ENCODE peak calls at places on chromosome 20, in five cellular contexts. Y is right atrium auricular region; N is pancreas; B is heart right ventricle; V is CD8-positive, alpha-beta T cell. T is an unnamed sample.

GRCh38 chr20:22536141-22536828 is 48.1 kb downstream of the FOXA2 start:
- DNase-seq in N (no peak), B (no peak), Y (no peak), V (no peak), T (no peak)

GRCh38 chr20:23492292-23492691 is 1.4 kb downstream of the CST8 start:
- DNase-seq in Y (no peak), V (no peak), N (no peak), B (no peak), T (no peak)

GRCh38 chr20:11051146-11051545 is 377.3 kb upstream of the JAG1 start:
- DNase-seq in B (no peak), N (no peak), V (no peak), Y (no peak), T (no peak)

GRCh38 chr20:10090588-10091166 is 55.9 kb downstream of the ANKEF1 start:
- DNase-seq in B (peak), V (no peak), N (peak), Y (no peak), T (peak)

GRCh38 chr20:12152996-12153395 is 235.3 kb downstream of the BTBD3 start:
- DNase-seq in V (no peak), B (no peak), N (no peak), Y (no peak), T (no peak)

GRCh38 chr20:22577515-22578220 is 6.7 kb downstream of the FOXA2 start:
- DNase-seq in N (peak), V (no peak), B (no peak), Y (no peak), T (no peak)

GRCh38 chr20:8116067-8116811 is 15.8 kb upstream of the PLCB1 start:
- DNase-seq in N (no peak), Y (no peak), V (no peak), B (no peak), T (no peak)

GRCh38 chr20:55174635-55175034 is 699.2 kb downstream of the DOK5 start:
- DNase-seq in B (no peak), V (no peak), Y (no peak), N (no peak), T (no peak)

GRCh38 chr20:20406306-20406705 is 38.4 kb downstream of the INSM1 start:
- DNase-seq in Y (no peak), V (no peak), B (no peak), N (no peak), T (no peak)

GRCh38 chr20:47847882-47848485 is 62.7 kb upstream of the SULF2 start:
- DNase-seq in V (no peak), N (no peak), Y (no peak), B (no peak), T (no peak)

GRCh38 chr20:44133424-44133823 is 53.6 kb downstream of the JPH2 start:
- DNase-seq in Y (no peak), N (no peak), V (no peak), B (no peak), T (no peak)

GRCh38 chr20:63957690-63958441 is 1.6 kb upstream of the UCKL1 start:
- DNase-seq in N (peak), V (no peak), Y (no peak), B (no peak), T (no peak)

GRCh38 chr20:54197621-54198604 is 10.0 kb upstream of the PFDN4 start:
- DNase-seq in V (no peak), Y (no peak), N (no peak), B (no peak), T (no peak)

GRCh38 chr20:7155794-7156193 is 388.3 kb downstream of the BMP2 start:
- DNase-seq in V (no peak), B (no peak), N (no peak), Y (no peak), T (no peak)

GRCh38 chr20:4805663-4806449 is 84.1 kb downstream of the PRND start:
- DNase-seq in Y (no peak), B (no peak), N (no peak), V (no peak), T (no peak)
- H3K27ac ChIP-seq in Y (no peak), B (peak), N (no peak), V (no peak), T (no peak)

DNA sequence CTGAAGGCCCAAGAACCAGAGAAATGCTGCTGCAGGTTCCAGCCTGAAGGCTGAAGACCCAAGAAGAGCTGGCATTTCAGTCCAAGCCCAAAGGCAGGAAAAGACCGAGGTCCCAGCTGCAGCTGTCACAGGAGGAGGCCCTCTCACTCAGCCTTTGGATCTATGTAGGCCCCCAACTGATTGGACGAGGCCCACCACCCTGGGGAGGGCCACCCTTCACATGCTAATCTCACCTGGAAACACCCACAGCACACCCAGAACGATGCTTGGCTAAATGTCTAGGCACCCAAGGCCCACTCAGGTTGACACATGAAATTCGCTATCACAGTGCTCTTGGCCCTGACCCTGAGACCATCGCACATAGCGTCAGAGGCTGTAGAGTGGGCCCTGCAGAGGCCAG is 6.8 kb downstream of the SLCO4A1 start:
- DNase-seq in N (no peak), B (no peak), Y (no peak), V (no peak), T (no peak)
- H3K27ac ChIP-seq in N (no peak), B (no peak), Y (no peak), V (no peak), T (no peak)

DNA sequence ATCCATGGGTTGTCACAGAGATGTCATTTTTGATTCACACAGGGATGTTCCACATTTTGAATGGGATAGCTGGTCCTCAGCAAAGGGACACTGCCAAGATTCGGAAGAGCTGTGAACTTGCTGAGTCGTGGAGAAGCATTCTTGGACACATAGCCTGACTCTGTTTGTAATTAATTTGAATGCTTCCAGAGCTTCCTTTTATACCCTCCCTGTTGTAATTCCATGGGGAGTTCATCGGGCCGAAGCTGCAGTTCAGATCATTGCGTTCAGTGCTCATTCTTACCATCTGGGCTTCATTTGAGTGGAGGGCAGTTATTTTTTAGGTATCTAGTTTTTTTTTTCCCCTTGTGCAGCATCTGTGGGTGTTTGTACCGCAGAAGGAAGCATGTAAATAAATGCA is 126.5 kb downstream of the SLC24A3 start:
- DNase-seq in Y (no peak), N (no peak), V (no peak), B (no peak), T (no peak)
- H3K27ac ChIP-seq in Y (no peak), N (no peak), V (no peak), B (no peak), T (no peak)

GRCh38 chr20:58306421-58307261 is 2.9 kb upstream of the RAB22A start:
- DNase-seq in B (peak), V (peak), N (no peak), Y (no peak), T (no peak)

GRCh38 chr20:58308680-58309527 is 611 bp upstream of the RAB22A start:
- DNase-seq in B (peak), V (peak), N (peak), Y (peak), T (no peak)

GRCh38 chr20:58309607-58310290 is at the start of gene RAB22A:
- DNase-seq in V (peak), Y (peak), N (peak), B (peak), T (peak)

GRCh38 chr20:58308290-58308679 is 1.2 kb upstream of the RAB22A start:
- DNase-seq in V (no peak), N (no peak), Y (no peak), B (no peak), T (no peak)

DNA sequence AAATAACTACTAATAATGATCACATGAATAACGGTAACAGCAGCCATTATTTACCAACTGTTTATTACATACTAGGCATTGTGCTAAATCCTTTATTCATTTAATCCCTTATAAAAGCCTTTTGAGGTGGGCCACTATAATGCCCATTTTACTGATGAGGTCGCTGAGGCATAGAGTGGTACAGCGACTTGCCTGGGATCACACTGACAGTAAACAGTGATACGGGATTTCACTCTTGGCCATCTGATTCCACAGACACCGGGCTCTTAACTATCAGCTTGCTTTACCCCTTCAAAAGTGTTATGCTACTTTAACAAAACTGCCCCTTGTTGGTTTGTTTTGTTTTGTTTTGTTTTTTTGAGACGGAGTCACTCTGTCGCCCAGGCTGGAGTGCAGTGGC is 2.2 kb upstream of the RAB22A start:
- DNase-seq in B (no peak), N (no peak), V (no peak), Y (no peak), T (no peak)
- H3K27ac ChIP-seq in B (peak), N (no peak), V (peak), Y (no peak), T (no peak)

GRCh38 chr20:17969276-17969883 is 562 bp downstream of the MGME1 start:
- DNase-seq in Y (no peak), B (peak), N (peak), V (no peak), T (no peak)

GRCh38 chr20:17972121-17972520 is 3.3 kb downstream of the MGME1 start:
- DNase-seq in V (no peak), Y (no peak), B (no peak), N (no peak), T (no peak)

GRCh38 chr20:17969884-17970409 is 1.1 kb downstream of the MGME1 start:
- DNase-seq in N (no peak), V (peak), Y (no peak), B (peak), T (no peak)

GRCh38 chr20:17968366-17969275 is at the start of the genes MGME1 and SNX5:
- DNase-seq in Y (peak), V (peak), B (peak), N (peak), T (peak)

DNA sequence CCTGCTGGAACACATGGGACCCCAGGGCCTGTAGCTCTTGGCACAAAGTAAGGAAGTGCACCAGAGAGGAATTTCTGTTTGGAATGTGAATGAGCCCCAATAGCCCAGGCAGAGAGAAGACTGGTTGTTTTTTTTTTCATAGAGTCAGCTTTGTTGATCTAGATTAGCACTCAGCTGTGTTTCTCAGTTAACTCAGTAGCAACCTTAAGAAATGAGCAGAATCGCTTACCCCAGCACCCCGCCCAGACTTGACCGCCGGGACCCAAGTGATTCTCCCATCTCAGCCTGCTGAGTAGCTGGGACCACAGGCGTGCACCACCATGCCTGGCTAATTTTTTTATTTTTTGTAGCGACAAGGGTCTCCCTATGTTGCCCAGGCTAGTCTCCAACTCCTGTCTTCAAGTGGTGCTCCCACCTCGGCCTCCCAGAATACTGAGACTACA is 2.8 kb downstream of the MGME1 start:
- DNase-seq in N (no peak), B (no peak), Y (no peak), V (no peak), T (no peak)
- H3K27ac ChIP-seq in N (no peak), B (peak), Y (peak), V (no peak), T (peak)

GRCh38 chr20:25543068-25543467 is 42.3 kb downstream of the NINL start:
- DNase-seq in V (no peak), N (no peak), B (no peak), Y (no peak), T (no peak)
- H3K27ac ChIP-seq in V (no peak), N (no peak), B (no peak), Y (no peak), T (no peak)

DNA sequence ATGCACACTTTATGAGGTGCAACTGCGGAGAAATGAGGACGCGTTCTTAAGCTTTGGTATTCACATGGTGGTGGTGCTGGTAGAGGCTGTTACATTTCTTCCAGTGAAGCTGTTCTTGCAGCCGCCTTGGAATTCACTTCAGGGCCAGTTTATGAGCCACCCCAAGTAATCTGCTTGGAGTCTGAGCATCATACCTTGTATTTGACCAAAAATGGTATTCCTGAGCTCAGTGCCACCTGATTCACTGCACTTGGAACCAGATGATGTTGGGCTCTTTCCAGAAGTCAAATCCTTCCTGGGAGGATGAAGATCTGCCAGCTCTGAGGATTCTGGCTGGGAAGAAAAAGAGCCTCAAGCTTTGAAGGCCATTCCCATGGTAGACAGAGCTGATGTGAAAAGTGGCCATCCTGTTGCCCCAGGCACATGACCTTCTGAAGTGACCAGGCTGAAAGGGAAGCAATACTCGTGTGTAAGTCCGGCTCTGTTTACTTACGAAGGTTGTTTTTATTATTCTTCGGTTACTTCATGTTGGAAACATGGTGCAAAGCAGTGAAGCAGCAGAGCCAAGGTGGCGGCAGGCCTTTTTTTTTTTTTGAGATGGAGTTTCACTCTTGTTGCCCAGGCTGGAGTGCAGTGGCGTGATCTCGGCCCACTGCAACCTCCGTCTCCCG is 7.7 kb downstream of the MANBAL start:
- DNase-seq in N (no peak), B (no peak), Y (no peak), V (no peak), T (no peak)
- H3K27ac ChIP-seq in N (no peak), B (peak), Y (peak), V (no peak), T (no peak)

GRCh38 chr20:38049800-38050199 is 16.3 kb downstream of the RPRD1B start:
- DNase-seq in Y (no peak), V (no peak), N (no peak), B (no peak), T (no peak)
- H3K27ac ChIP-seq in Y (peak), V (no peak), N (no peak), B (no peak), T (no peak)

GRCh38 chr20:36848677-36849076 is 27.3 kb upstream of the TLDC2 start:
- DNase-seq in Y (no peak), V (no peak), B (no peak), N (no peak), T (no peak)

GRCh38 chr20:36847710-36848040 is 28.3 kb upstream of the TLDC2 start:
- DNase-seq in V (no peak), B (no peak), Y (no peak), N (no peak), T (no peak)

GRCh38 chr20:36848078-36848660 is 27.8 kb upstream of the TLDC2 start:
- DNase-seq in N (no peak), B (peak), V (no peak), Y (peak), T (no peak)

GRCh38 chr20:36850759-36851158 is 25.2 kb upstream of the TLDC2 start:
- DNase-seq in B (no peak), V (no peak), Y (no peak), N (no peak), T (no peak)

GRCh38 chr20:36849333-36850065 is 26.4 kb upstream of the TLDC2 start:
- DNase-seq in V (no peak), Y (no peak), N (no peak), B (no peak), T (no peak)
- H3K27ac ChIP-seq in V (no peak), Y (peak), N (no peak), B (peak), T (peak)